ENCODE peak calls at places on chromosome 18, in nine cellular contexts. R is fibroblast of villous mesenchyme, G is RWPE1, M is heart left ventricle, E is neural progenitor cell, W is body of pancreas, A is BJ, P is brain microvascular endothelial cell, Z is epithelial cell of esophagus. V is an unnamed sample.

GRCh38 chr18:12079504-12080237 is 14.0 kb upstream of the ANKRD62 start:
- DNase-seq in E (no peak), G (no peak), A (peak), R (peak), M (no peak), W (no peak), P (peak), Z (no peak), V (no peak)

GRCh38 chr18:6482198-6482977 is 67.7 kb upstream of the L3MBTL4 start:
- DNase-seq in Z (peak), W (peak), P (peak), E (peak), M (peak), G (peak), R (peak), A (no peak), V (peak)

GRCh38 chr18:75341897-75342296 is 85.6 kb downstream of the SMIM21 start:
- DNase-seq in W (no peak), A (no peak), E (no peak), Z (no peak), P (no peak), G (no peak), R (no peak), M (no peak), V (no peak)

GRCh38 chr18:6795307-6795706 is 65.8 kb downstream of the ARHGAP28 start:
- DNase-seq in R (peak), Z (no peak), A (no peak), P (no peak), M (no peak), G (no peak), W (no peak), E (no peak), V (no peak)

GRCh38 chr18:13725566-13726227 is 661 bp downstream of the FAM210A start:
- DNase-seq in E (no peak), M (no peak), P (no peak), A (no peak), Z (peak), R (peak), G (peak), W (no peak), V (no peak)

GRCh38 chr18:68509902-68510301 is 205.0 kb downstream of the TMX3 start:
- DNase-seq in E (no peak), P (no peak), A (no peak), R (no peak), Z (no peak), G (no peak), W (no peak), M (no peak), V (no peak)

GRCh38 chr18:31393286-31393685 is 16.7 kb downstream of the DSG4 start:
- DNase-seq in E (no peak), P (no peak), R (no peak), M (no peak), Z (no peak), W (no peak), A (no peak), G (no peak), V (no peak)

GRCh38 chr18:49135871-49136270 is 185.1 kb upstream of the SMAD7 start:
- DNase-seq in M (no peak), R (peak), A (no peak), Z (peak), W (no peak), G (no peak), E (no peak), P (peak), V (no peak)

GRCh38 chr18:55246278-55246677 is 287.0 kb upstream of the CCDC68 start:
- DNase-seq in P (no peak), Z (no peak), W (no peak), R (no peak), A (no peak), G (no peak), M (no peak), E (no peak), V (no peak)

GRCh38 chr18:58045265-58046086 is 1.4 kb downstream of the NEDD4L start:
- DNase-seq in Z (peak), R (peak), A (no peak), W (peak), G (peak), E (peak), P (no peak), M (peak), V (peak)

GRCh38 chr18:63025251-63025710 is 294.3 kb downstream of the BCL2 start:
- DNase-seq in A (no peak), Z (peak), M (no peak), G (peak), E (peak), W (no peak), R (no peak), P (no peak), V (peak)
- TF ChIP-seq CTCF in A (peak), Z (peak), M (peak), G (peak), E (peak), W (peak), R (peak), P (peak), V (peak)

GRCh38 chr18:22363867-22364463 is 53.8 kb downstream of the CTAGE1 start:
- DNase-seq in G (no peak), A (no peak), W (no peak), Z (peak), R (peak), E (no peak), P (no peak), M (no peak), V (no peak)
- TF ChIP-seq CTCF in G (no peak), A (peak), W (peak), Z (peak), R (peak), E (peak), P (peak), M (peak), V (no peak)

GRCh38 chr18:3690682-3691066 is 240.7 kb downstream of the TGIF1 start:
- DNase-seq in R (no peak), W (no peak), Z (no peak), A (no peak), G (no peak), M (no peak), P (no peak), E (no peak), V (no peak)
- TF ChIP-seq CTCF in R (no peak), W (no peak), Z (no peak), A (no peak), G (no peak), M (no peak), P (no peak), E (no peak), V (no peak)

GRCh38 chr18:35920623-35921022 is 51.9 kb upstream of the RMP24 start:
- DNase-seq in E (no peak), G (no peak), Z (no peak), R (no peak), W (no peak), A (no peak), M (no peak), P (no peak), V (no peak)

GRCh38 chr18:35919179-35919578 is 53.3 kb upstream of the RMP24 start:
- DNase-seq in Z (no peak), E (no peak), W (no peak), P (no peak), A (no peak), M (no peak), R (no peak), G (no peak), V (no peak)

GRCh38 chr18:35915056-35915455 is 57.4 kb upstream of the RMP24 start:
- DNase-seq in P (no peak), W (no peak), R (no peak), E (no peak), G (no peak), M (no peak), A (no peak), Z (no peak), V (no peak)

GRCh38 chr18:35918564-35918963 is 53.9 kb upstream of the RMP24 start:
- DNase-seq in Z (no peak), E (no peak), G (no peak), A (no peak), W (no peak), R (no peak), P (no peak), M (no peak), V (no peak)

GRCh38 chr18:35917043-35917442 is 55.4 kb upstream of the RMP24 start:
- DNase-seq in M (no peak), E (no peak), Z (peak), R (no peak), A (no peak), W (no peak), P (no peak), G (no peak), V (no peak)
- TF ChIP-seq CTCF in M (no peak), E (peak), Z (peak), R (peak), A (peak), W (no peak), P (peak), G (no peak), V (no peak)

V was measured in nephron progenitor cell.